ENCODE peak calls at places on chromosome 17, in five cellular contexts. One of them, this sample, is unnamed.
A peak's percentile ranks its signal among the peaks of the same experiment; 100 is the strongest.

GRCh38 chr17:43042025-43042424 is 17.0 kb downstream of the RND2 start:
- DNase-seq in mammary epithelial cell: no peak
- DNase-seq in endodermal cell: peak; percentile 72
- DNase-seq in brain microvascular endothelial cell: no peak
- DNase-seq in hepatocyte: no peak
- DNase-seq in this sample: no peak

GRCh38 chr17:77738666-77739531 is 219.6 kb upstream of the TNRC6C start:
- DNase-seq in mammary epithelial cell: no peak
- DNase-seq in endodermal cell: peak; percentile 35
- DNase-seq in brain microvascular endothelial cell: no peak
- DNase-seq in hepatocyte: no peak
- DNase-seq in this sample: no peak

GRCh38 chr17:1752425-1752941 is 9.4 kb upstream of the SERPINF1 start:
- DNase-seq in mammary epithelial cell: peak; percentile 78
- DNase-seq in endodermal cell: peak; percentile 73
- DNase-seq in brain microvascular endothelial cell: no peak
- DNase-seq in hepatocyte: no peak
- DNase-seq in this sample: no peak

GRCh38 chr17:33674685-33675084 is 381.6 kb upstream of the ASIC2 start:
- DNase-seq in mammary epithelial cell: peak; percentile 46
- DNase-seq in endodermal cell: peak; percentile 96
- DNase-seq in brain microvascular endothelial cell: peak; percentile 75
- DNase-seq in hepatocyte: peak; percentile 71
- DNase-seq in this sample: peak; percentile 65

GRCh38 chr17:48954300-48954755 is 9.7 kb upstream of the SNF8 start:
- DNase-seq in mammary epithelial cell: no peak
- DNase-seq in endodermal cell: peak; percentile 92
- DNase-seq in brain microvascular endothelial cell: peak; percentile 40
- DNase-seq in hepatocyte: peak; percentile 77
- DNase-seq in this sample: peak; percentile 89

GRCh38 chr17:56347646-56348045 is 194.4 kb downstream of the ANKFN1 start:
- DNase-seq in mammary epithelial cell: no peak
- DNase-seq in endodermal cell: no peak
- DNase-seq in brain microvascular endothelial cell: no peak
- DNase-seq in hepatocyte: no peak
- DNase-seq in this sample: no peak

GRCh38 chr17:37138726-37139125 is 190.0 kb downstream of the AATF start:
- DNase-seq in mammary epithelial cell: no peak
- DNase-seq in endodermal cell: no peak
- DNase-seq in brain microvascular endothelial cell: no peak
- DNase-seq in hepatocyte: no peak
- DNase-seq in this sample: no peak

GRCh38 chr17:73693016-73693545 is 48.8 kb upstream of the SDK2 start:
- DNase-seq in mammary epithelial cell: no peak
- DNase-seq in endodermal cell: peak; percentile 45
- DNase-seq in brain microvascular endothelial cell: no peak
- DNase-seq in hepatocyte: no peak
- DNase-seq in this sample: no peak

GRCh38 chr17:20952183-20952582 is 90.6 kb downstream of the USP22 start:
- DNase-seq in mammary epithelial cell: no peak
- DNase-seq in endodermal cell: no peak
- DNase-seq in brain microvascular endothelial cell: no peak
- DNase-seq in hepatocyte: peak; percentile 22
- DNase-seq in this sample: no peak

GRCh38 chr17:3979276-3979583 is 15.0 kb upstream of the ATP2A3 start:
- DNase-seq in mammary epithelial cell: no peak
- DNase-seq in endodermal cell: no peak
- DNase-seq in brain microvascular endothelial cell: no peak
- DNase-seq in hepatocyte: no peak
- DNase-seq in this sample: no peak

GRCh38 chr17:8053600-8053999 is 14.7 kb downstream of the ALOX15B start:
- DNase-seq in mammary epithelial cell: no peak
- DNase-seq in endodermal cell: no peak
- DNase-seq in brain microvascular endothelial cell: no peak
- DNase-seq in hepatocyte: no peak
- DNase-seq in this sample: no peak

GRCh38 chr17:8275421-8276290 is 12.8 kb upstream of the RANGRF start:
- DNase-seq in mammary epithelial cell: no peak
- DNase-seq in endodermal cell: peak; percentile 54
- DNase-seq in brain microvascular endothelial cell: no peak
- DNase-seq in hepatocyte: no peak
- DNase-seq in this sample: no peak

GRCh38 chr17:65634533-65634932 is 73.1 kb upstream of the AXIN2 start:
- DNase-seq in mammary epithelial cell: no peak
- DNase-seq in endodermal cell: no peak
- DNase-seq in brain microvascular endothelial cell: no peak
- DNase-seq in hepatocyte: peak; percentile 16
- DNase-seq in this sample: no peak
- H3K27me3 ChIP-seq in mammary epithelial cell: no peaks in the 10 kb centered on the region
- H3K27me3 ChIP-seq in endodermal cell: no peaks in the 10 kb centered on the region
- H3K27me3 ChIP-seq in brain microvascular endothelial cell: no peaks in the 10 kb centered on the region
- H3K27me3 ChIP-seq in hepatocyte: no peaks in the 10 kb centered on the region
- H3K27me3 ChIP-seq in this sample: no peaks in the 10 kb centered on the region

DNA sequence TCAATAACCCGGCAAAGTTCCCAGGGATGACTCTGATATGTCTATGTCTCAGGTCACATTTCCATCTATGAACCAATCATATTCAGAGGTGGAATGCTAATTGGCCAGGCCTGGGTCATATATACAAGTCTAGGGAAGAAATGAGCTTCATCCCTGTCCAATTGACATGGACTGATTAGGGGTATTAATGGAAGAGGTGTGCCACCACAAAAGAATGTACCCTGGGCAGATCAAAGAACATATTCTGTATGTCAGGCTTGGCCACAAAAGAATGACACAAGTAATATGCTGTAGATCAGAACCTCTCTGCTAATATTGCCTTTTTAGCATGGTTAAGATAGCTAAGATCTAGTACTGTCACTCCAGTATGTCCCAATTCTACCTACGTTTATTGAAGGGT is 6.7 kb downstream of the SLC35G3 start:
- DNase-seq in mammary epithelial cell: no peak
- DNase-seq in endodermal cell: no peak
- DNase-seq in brain microvascular endothelial cell: no peak
- DNase-seq in hepatocyte: no peak
- DNase-seq in this sample: no peak
- H3K27me3 ChIP-seq in mammary epithelial cell: no peaks in the 10 kb centered on the region
- H3K27me3 ChIP-seq in endodermal cell: peaks cover 8% of the 10 kb centered on the region
- H3K27me3 ChIP-seq in brain microvascular endothelial cell: no peaks in the 10 kb centered on the region
- H3K27me3 ChIP-seq in hepatocyte: peaks cover 4% of the 10 kb centered on the region
- H3K27me3 ChIP-seq in this sample: peaks cover 1% of the 10 kb centered on the region

GRCh38 chr17:80468781-80469533 is 7.5 kb downstream of the NPTX1 start:
- DNase-seq in mammary epithelial cell: no peak
- DNase-seq in endodermal cell: no peak
- DNase-seq in brain microvascular endothelial cell: no peak
- DNase-seq in hepatocyte: no peak
- DNase-seq in this sample: no peak

GRCh38 chr17:80470603-80471002 is 5.8 kb downstream of the NPTX1 start:
- DNase-seq in mammary epithelial cell: no peak
- DNase-seq in endodermal cell: no peak
- DNase-seq in brain microvascular endothelial cell: no peak
- DNase-seq in hepatocyte: no peak
- DNase-seq in this sample: no peak

GRCh38 chr17:80468222-80468621 is 8.2 kb downstream of the NPTX1 start:
- DNase-seq in mammary epithelial cell: no peak
- DNase-seq in endodermal cell: peak; percentile 92
- DNase-seq in brain microvascular endothelial cell: no peak
- DNase-seq in hepatocyte: no peak
- DNase-seq in this sample: peak; percentile 47

GRCh38 chr17:80471922-80472321 is 4.5 kb downstream of the NPTX1 start:
- DNase-seq in mammary epithelial cell: no peak
- DNase-seq in endodermal cell: no peak
- DNase-seq in brain microvascular endothelial cell: no peak
- DNase-seq in hepatocyte: no peak
- DNase-seq in this sample: no peak

DNA sequence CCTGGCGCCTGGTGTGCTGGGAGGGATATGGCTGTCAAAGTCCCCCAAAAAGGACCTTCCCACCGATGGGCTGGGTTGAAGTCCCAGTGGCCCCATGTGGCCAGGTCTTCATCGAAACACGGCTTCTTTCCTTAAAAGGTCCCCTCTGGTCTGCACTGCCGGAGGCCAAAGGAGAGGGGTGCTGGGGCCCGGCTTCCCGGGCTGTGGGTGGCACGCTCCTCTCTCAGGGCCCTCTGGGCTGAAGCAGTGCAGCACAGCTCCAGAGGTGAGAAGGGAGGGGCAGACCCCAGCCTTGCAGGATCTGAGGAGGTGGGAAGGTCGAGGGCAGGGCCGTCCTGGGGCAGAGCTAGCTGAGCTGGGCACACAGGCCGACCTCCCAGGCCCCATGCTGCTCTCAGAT is 6.7 kb downstream of the NPTX1 start:
- DNase-seq in mammary epithelial cell: no peak
- DNase-seq in endodermal cell: no peak
- DNase-seq in brain microvascular endothelial cell: no peak
- DNase-seq in hepatocyte: no peak
- DNase-seq in this sample: no peak
- H3K27me3 ChIP-seq in mammary epithelial cell: peaks cover 15% of the 10 kb centered on the region
- H3K27me3 ChIP-seq in endodermal cell: peaks cover 98% of the 10 kb centered on the region
- H3K27me3 ChIP-seq in brain microvascular endothelial cell: no peaks in the 10 kb centered on the region
- H3K27me3 ChIP-seq in hepatocyte: peaks cover 82% of the 10 kb centered on the region
- H3K27me3 ChIP-seq in this sample: no peaks in the 10 kb centered on the region

DNA sequence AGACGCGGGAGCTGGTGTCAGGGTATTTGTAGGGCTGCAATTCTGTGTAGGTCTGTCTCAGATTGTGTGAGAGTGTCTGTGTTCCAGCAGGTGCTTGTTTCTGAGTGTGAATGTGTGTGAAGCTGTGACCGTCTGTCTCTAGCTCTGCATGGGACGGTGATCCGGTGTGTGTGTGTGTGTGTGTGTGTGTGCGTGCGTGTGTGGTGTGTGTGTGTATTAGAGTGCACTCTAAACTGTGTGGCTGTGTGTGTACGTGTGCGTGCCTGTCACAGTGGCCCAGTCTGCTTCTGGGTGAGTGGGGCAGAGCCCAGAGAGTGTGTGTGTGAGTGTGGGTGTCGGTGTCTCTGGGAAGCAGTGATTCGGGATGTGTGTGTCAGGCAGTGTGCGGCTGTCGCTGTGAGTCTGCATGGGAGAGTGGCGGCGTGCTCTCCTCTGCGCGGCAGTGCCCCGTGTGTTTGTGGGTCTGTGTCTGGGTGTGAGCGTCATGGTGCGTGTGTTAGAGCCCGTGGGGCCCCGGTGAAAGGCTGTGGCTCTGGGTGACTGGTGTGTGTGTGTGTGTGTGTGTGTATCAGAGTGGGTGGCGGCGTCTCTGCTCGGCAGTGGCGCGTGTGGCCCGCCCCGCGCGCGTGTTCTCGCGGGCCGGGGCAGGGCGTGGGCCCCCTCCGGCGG is 434 bp upstream of the WSCD1 start:
- DNase-seq in mammary epithelial cell: no peak
- DNase-seq in endodermal cell: no peak
- DNase-seq in brain microvascular endothelial cell: no peak
- DNase-seq in hepatocyte: peak; percentile 12
- DNase-seq in this sample: no peak
- H3K27me3 ChIP-seq in mammary epithelial cell: peaks cover 18% of the 10 kb centered on the region
- H3K27me3 ChIP-seq in endodermal cell: peaks cover 72% of the 10 kb centered on the region
- H3K27me3 ChIP-seq in brain microvascular endothelial cell: peaks cover 24% of the 10 kb centered on the region
- H3K27me3 ChIP-seq in hepatocyte: peaks cover 61% of the 10 kb centered on the region
- H3K27me3 ChIP-seq in this sample: no peaks in the 10 kb centered on the region

GRCh38 chr17:81806461-81807209 is 2.7 kb downstream of the GCGR start:
- DNase-seq in mammary epithelial cell: no peak
- DNase-seq in endodermal cell: no peak
- DNase-seq in brain microvascular endothelial cell: no peak
- DNase-seq in hepatocyte: no peak
- DNase-seq in this sample: peak; percentile 68
- H3K27me3 ChIP-seq in mammary epithelial cell: peaks cover 32% of the 10 kb centered on the region
- H3K27me3 ChIP-seq in endodermal cell: peaks cover 64% of the 10 kb centered on the region
- H3K27me3 ChIP-seq in brain microvascular endothelial cell: peaks cover 62% of the 10 kb centered on the region
- H3K27me3 ChIP-seq in hepatocyte: peaks cover 60% of the 10 kb centered on the region
- H3K27me3 ChIP-seq in this sample: no peaks in the 10 kb centered on the region

GRCh38 chr17:79216826-79217225 is 142.2 kb downstream of the ENGASE start:
- DNase-seq in mammary epithelial cell: no peak
- DNase-seq in endodermal cell: no peak
- DNase-seq in brain microvascular endothelial cell: no peak
- DNase-seq in hepatocyte: no peak
- DNase-seq in this sample: no peak
- H3K27me3 ChIP-seq in mammary epithelial cell: peaks cover 12% of the 10 kb centered on the region
- H3K27me3 ChIP-seq in endodermal cell: peaks cover 16% of the 10 kb centered on the region
- H3K27me3 ChIP-seq in brain microvascular endothelial cell: peaks cover 33% of the 10 kb centered on the region
- H3K27me3 ChIP-seq in hepatocyte: peaks cover 44% of the 10 kb centered on the region
- H3K27me3 ChIP-seq in this sample: peaks cover 1% of the 10 kb centered on the region

GRCh38 chr17:83181991-83182619 is 102.7 kb downstream of the METRNL start:
- DNase-seq in mammary epithelial cell: no peak
- DNase-seq in endodermal cell: peak; percentile 35
- DNase-seq in brain microvascular endothelial cell: no peak
- DNase-seq in hepatocyte: peak; percentile 2
- DNase-seq in this sample: no peak

GRCh38 chr17:83183951-83184506 is 104.6 kb downstream of the METRNL start:
- DNase-seq in mammary epithelial cell: no peak
- DNase-seq in endodermal cell: no peak
- DNase-seq in brain microvascular endothelial cell: no peak
- DNase-seq in hepatocyte: no peak
- DNase-seq in this sample: peak; percentile 22

GRCh38 chr17:83183150-83183820 is 103.9 kb downstream of the METRNL start:
- DNase-seq in mammary epithelial cell: no peak
- DNase-seq in endodermal cell: no peak
- DNase-seq in brain microvascular endothelial cell: no peak
- DNase-seq in hepatocyte: no peak
- DNase-seq in this sample: no peak

GRCh38 chr17:83180996-83181481 is 101.6 kb downstream of the METRNL start:
- DNase-seq in mammary epithelial cell: no peak
- DNase-seq in endodermal cell: peak; percentile 50
- DNase-seq in brain microvascular endothelial cell: no peak
- DNase-seq in hepatocyte: peak; percentile 2
- DNase-seq in this sample: no peak

DNA sequence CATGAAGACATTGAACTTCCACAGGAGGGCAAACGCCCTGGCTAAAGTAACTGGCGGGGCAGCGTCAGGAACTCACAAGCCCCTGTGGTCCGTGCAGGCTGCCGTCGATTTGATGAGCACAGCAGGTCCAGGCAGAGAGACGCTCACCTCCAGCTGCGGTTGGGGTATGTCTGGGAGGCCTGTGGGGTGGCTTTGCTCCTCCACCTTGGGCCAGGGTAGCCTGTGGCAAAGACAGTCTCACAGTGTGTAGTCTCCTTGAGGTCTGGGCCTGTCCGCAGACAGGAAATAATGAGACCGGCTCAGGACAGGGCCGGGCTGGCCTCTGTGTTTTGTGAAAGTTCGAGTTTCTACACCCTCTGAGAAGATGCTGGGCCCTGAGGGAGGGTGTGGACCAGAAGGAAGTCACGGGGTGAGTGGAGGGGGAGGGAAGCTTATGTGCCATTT is 103.2 kb downstream of the METRNL start:
- DNase-seq in mammary epithelial cell: no peak
- DNase-seq in endodermal cell: peak; percentile 50
- DNase-seq in brain microvascular endothelial cell: no peak
- DNase-seq in hepatocyte: peak; percentile 3
- DNase-seq in this sample: no peak
- H3K27me3 ChIP-seq in mammary epithelial cell: no peaks in the 10 kb centered on the region
- H3K27me3 ChIP-seq in endodermal cell: no peaks in the 10 kb centered on the region
- H3K27me3 ChIP-seq in brain microvascular endothelial cell: no peaks in the 10 kb centered on the region
- H3K27me3 ChIP-seq in hepatocyte: no peaks in the 10 kb centered on the region
- H3K27me3 ChIP-seq in this sample: no peaks in the 10 kb centered on the region

DNA sequence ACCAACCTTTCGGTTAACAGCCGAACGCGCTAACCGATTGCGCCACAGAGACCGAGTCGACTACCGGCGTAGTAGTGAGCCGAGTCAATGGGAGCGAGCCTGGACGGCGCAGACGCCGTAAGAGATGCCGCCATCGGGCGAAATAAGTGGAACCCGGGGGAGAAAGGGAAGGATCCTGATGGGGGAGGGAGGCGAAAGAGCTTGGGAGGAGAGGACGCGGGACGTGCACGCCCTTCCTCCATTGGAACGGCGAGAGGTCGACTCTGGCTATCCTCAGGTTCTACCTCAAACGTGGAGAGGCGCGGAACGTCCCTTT is 780 bp upstream of the PSMB3 start:
- DNase-seq in mammary epithelial cell: peak; percentile 77
- DNase-seq in endodermal cell: peak; percentile 97
- DNase-seq in brain microvascular endothelial cell: peak; percentile 73
- DNase-seq in hepatocyte: peak; percentile 94
- DNase-seq in this sample: peak; percentile 85
- H3K27me3 ChIP-seq in mammary epithelial cell: no peaks in the 10 kb centered on the region
- H3K27me3 ChIP-seq in endodermal cell: no peaks in the 10 kb centered on the region
- H3K27me3 ChIP-seq in brain microvascular endothelial cell: no peaks in the 10 kb centered on the region
- H3K27me3 ChIP-seq in hepatocyte: no peaks in the 10 kb centered on the region
- H3K27me3 ChIP-seq in this sample: no peaks in the 10 kb centered on the region